ENCODE peak calls at places on chromosome 3, in four cellular contexts. C, V, W and J are unnamed samples.

GRCh38 chr3:13021141-13021933 is 51.9 kb downstream of the IQSEC1 start:
- DNase-seq in C (no peak), V (peak), W (no peak), J (no peak)

GRCh38 chr3:187989458-187990153 is 164.4 kb upstream of the LPP start:
- DNase-seq in C (peak), V (no peak), W (no peak), J (no peak)

GRCh38 chr3:158403013-158403412 is 168.0 kb upstream of the MLF1 start:
- DNase-seq in C (no peak), V (no peak), W (no peak), J (no peak)

GRCh38 chr3:129657261-129658046 is 51.0 kb upstream of the PLXND1 start:
- DNase-seq in C (no peak), V (no peak), W (no peak), J (no peak)

GRCh38 chr3:43748179-43748578 is 57.4 kb downstream of the ABHD5 start:
- DNase-seq in C (no peak), V (no peak), W (no peak), J (no peak)

GRCh38 chr3:150544040-150544439 is 2.3 kb downstream of the SERP1 start:
- DNase-seq in C (no peak), V (no peak), W (no peak), J (no peak)

GRCh38 chr3:98725352-98725751 is 37.8 kb upstream of the ST3GAL6 start:
- DNase-seq in C (no peak), V (no peak), W (no peak), J (no peak)

GRCh38 chr3:188562163-188562562 is 408.2 kb downstream of the LPP start:
- DNase-seq in C (no peak), V (no peak), W (no peak), J (no peak)

GRCh38 chr3:141769171-141769894 is 6.1 kb downstream of the GRK7 start:
- DNase-seq in C (no peak), V (no peak), W (no peak), J (no peak)

GRCh38 chr3:40996382-40996781 is 202.9 kb upstream of the CTNNB1 start:
- DNase-seq in C (peak), V (no peak), W (no peak), J (no peak)

GRCh38 chr3:52679811-52680210 is 5.9 kb downstream of the PBRM1 start:
- DNase-seq in C (no peak), V (no peak), W (no peak), J (no peak)

GRCh38 chr3:183295211-183295610 is 42.2 kb downstream of the B3GNT5 start:
- DNase-seq in C (no peak), V (no peak), W (no peak), J (peak)

GRCh38 chr3:179558742-179559364 is 3.9 kb upstream of the ACTL6A start:
- DNase-seq in C (peak), V (no peak), W (peak), J (peak)

GRCh38 chr3:127822836-127823589 is 698 bp upstream of the MGLL start:
- DNase-seq in C (peak), V (peak), W (no peak), J (no peak)

GRCh38 chr3:127823590-127823857 is 1.2 kb upstream of the MGLL start:
- DNase-seq in C (no peak), V (no peak), W (no peak), J (no peak)

GRCh38 chr3:127820871-127821853 is 1.2 kb downstream of the MGLL start:
- DNase-seq in C (no peak), V (no peak), W (no peak), J (peak)

GRCh38 chr3:127820221-127820870 is 2.0 kb downstream of the MGLL start:
- DNase-seq in C (peak), V (no peak), W (peak), J (peak)

DNA sequence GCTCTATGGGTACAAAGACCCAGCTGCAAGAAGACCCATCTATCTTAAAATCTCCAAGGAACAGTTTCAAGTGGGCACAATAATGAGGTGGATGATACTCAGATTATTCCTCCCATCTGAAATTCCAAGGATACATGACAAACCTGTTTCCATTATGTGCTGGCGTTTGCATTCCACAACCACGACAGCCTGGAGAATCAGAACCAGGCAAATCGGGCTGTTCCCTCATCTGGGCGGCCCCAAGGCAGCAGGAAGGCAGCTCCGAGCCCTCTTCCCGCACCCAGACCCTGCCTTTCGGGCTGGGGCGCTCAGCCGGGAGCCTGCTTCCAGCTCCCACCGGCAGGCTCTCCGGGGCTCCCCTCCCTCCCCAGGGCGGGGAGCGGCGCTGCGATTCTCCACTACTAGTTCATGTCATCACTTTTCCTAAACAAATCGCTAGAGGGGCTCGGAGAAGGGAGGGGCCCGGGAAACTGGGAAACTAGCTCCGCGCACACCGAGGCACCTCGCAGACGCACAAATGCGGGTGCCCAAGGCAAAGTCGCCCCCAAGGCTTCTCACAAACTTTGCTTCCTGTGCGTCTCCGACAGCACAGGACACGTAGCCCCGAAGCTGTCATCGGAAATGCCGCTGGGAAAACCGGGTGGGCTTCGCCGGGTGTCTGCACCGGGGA is at the start of gene MGLL:
- DNase-seq in C (peak), V (no peak), W (no peak), J (no peak)
- TF ChIP-seq POLR2AphosphoS5 in C (no peak), V (no peak), W (no peak), J (no peak)

GRCh38 chr3:56677286-56677685 is 5.8 kb downstream of the TASOR start:
- DNase-seq in C (no peak), V (no peak), W (no peak), J (no peak)
- TF ChIP-seq POLR2AphosphoS5 in C (no peak), V (no peak), W (no peak), J (no peak)

DNA sequence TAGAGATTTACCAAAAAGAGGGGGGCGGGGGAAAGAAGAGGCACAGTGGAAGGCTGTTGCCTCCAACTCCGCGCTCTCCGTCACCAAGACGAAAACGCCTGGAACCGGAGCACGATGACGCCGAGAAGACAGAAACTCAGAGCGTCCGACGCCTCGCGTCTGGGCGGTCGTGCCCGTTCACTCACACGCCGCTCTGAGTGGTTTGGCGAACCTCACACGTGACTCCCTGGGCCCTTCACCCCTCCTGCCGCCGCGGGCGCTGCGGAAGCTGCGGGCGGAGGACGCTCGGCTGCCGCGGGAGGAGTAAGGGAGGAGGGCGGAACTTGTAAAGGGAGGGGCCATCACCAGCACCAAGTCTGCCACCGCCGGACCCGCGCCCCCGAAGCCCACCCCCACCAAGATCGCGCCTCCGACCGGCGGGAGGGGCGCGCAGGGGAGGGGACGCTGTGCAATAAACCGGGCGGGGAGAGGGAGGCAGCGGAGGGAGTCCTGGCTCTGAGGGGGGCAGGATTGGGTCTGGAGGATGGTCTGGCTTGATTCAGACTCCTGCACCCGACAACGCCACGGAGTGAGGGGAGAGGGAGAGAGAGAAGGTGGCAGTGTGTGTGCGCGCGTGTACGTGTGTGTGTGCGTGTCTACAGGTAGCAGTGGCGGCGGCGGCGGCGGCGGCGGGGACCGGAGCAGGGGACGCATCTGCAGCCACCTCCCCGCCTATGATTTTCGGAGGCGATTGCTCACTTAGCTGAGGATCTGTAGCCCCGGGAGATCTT is 1.9 kb upstream of the NLGN1 start:
- DNase-seq in C (peak), V (peak), W (no peak), J (peak)
- TF ChIP-seq POLR2AphosphoS5 in C (peak), V (no peak), W (no peak), J (no peak)

GRCh38 chr3:8540456-8540855 is 38.8 kb downstream of the LMCD1 start:
- DNase-seq in C (no peak), V (no peak), W (no peak), J (no peak)
- TF ChIP-seq POLR2AphosphoS5 in C (no peak), V (no peak), W (no peak), J (no peak)

GRCh38 chr3:130656627-130657026 is 90.0 kb downstream of the PIK3R4 start:
- DNase-seq in C (no peak), V (no peak), W (no peak), J (no peak)

GRCh38 chr3:130658666-130659065 is 88.0 kb downstream of the PIK3R4 start:
- DNase-seq in C (no peak), V (no peak), W (no peak), J (no peak)

GRCh38 chr3:130661116-130661515 is 85.5 kb downstream of the PIK3R4 start:
- DNase-seq in C (no peak), V (no peak), W (no peak), J (no peak)

DNA sequence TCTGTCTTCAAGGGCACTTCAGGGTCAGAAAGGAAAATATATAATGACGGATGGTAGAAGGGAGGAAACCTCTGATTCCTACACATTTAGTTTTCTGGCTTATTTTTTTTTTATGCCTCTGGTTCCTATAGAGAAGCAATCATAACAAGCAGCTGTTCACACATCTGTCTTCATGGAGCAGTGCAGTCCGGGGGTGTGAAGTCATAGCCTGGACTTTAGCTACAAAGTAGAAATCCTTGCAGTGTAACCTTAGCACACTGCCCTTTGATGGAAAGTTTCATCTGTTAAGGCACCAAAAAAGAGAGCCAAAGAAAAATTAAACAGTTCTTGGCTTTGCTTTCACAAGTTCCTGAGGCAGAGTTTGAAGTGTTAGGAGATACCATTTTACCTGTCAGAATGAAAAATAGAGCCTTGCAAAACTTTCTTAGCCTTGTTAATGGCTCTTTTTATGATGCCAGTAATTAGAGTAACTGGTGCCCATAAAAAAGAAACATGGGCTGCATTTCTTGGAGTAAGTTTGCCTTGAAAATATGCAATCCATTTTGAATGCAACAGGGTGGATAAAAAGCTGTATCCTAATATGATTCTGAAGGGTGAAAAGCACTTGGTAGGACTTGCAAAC is 84.1 kb downstream of the PIK3R4 start:
- DNase-seq in C (no peak), V (no peak), W (no peak), J (no peak)
- TF ChIP-seq POLR2AphosphoS5 in C (no peak), V (no peak), W (no peak), J (no peak)